ENCODE peak calls at places on chromosomes 3 and 15, in four cellular contexts. One of them, this sample, is unnamed.

GRCh38 chr3:21484323-21485154 is 266.5 kb downstream of the ZNF385D start:
- DNase-seq in PC-9: peak; percentile 44
- DNase-seq in cardiac muscle cell: peak; percentile 89
- DNase-seq in endothelial cell of umbilical vein: peak; percentile 61
- DNase-seq in this sample: no peak

GRCh38 chr3:31166249-31166885 is 271.9 kb upstream of the GADL1 start:
- DNase-seq in PC-9: peak; percentile 83
- DNase-seq in cardiac muscle cell: peak; percentile 79
- DNase-seq in endothelial cell of umbilical vein: peak; percentile 91
- DNase-seq in this sample: no peak

GRCh38 chr15:101618056-101618455 is 34.1 kb downstream of the TM2D3 start:
- DNase-seq in PC-9: no peak
- DNase-seq in cardiac muscle cell: no peak
- DNase-seq in endothelial cell of umbilical vein: no peak
- DNase-seq in this sample: no peak

GRCh38 chr15:44501768-44502366 is 35.1 kb upstream of the EIF3J start:
- DNase-seq in PC-9: no peak
- DNase-seq in cardiac muscle cell: peak; percentile 62
- DNase-seq in endothelial cell of umbilical vein: peak; percentile 50
- DNase-seq in this sample: no peak

GRCh38 chr3:14411988-14412387 is 9.6 kb downstream of the SLC6A6 start:
- DNase-seq in PC-9: no peak
- DNase-seq in cardiac muscle cell: no peak
- DNase-seq in endothelial cell of umbilical vein: no peak
- DNase-seq in this sample: no peak

GRCh38 chr3:123582315-123582714 is 2.5 kb downstream of the HACD2 start:
- DNase-seq in PC-9: peak; percentile 84
- DNase-seq in cardiac muscle cell: no peak
- DNase-seq in endothelial cell of umbilical vein: no peak
- DNase-seq in this sample: no peak

GRCh38 chr15:83290236-83290635 is 5.8 kb upstream of the BNC1 start:
- DNase-seq in PC-9: no peak
- DNase-seq in cardiac muscle cell: no peak
- DNase-seq in endothelial cell of umbilical vein: no peak
- DNase-seq in this sample: no peak

GRCh38 chr3:37348736-37349396 is 174.5 kb upstream of the LRRFIP2 start:
- DNase-seq in PC-9: no peak
- DNase-seq in cardiac muscle cell: no peak
- DNase-seq in endothelial cell of umbilical vein: no peak
- DNase-seq in this sample: no peak

GRCh38 chr3:137771401-137772230 is 7.5 kb downstream of the SOX14 start:
- DNase-seq in PC-9: no peak
- DNase-seq in cardiac muscle cell: no peak
- DNase-seq in endothelial cell of umbilical vein: no peak
- DNase-seq in this sample: no peak

GRCh38 chr3:73624363-73625123 is at the start of gene PDZRN3:
- DNase-seq in PC-9: no peak
- DNase-seq in cardiac muscle cell: peak; percentile 90
- DNase-seq in endothelial cell of umbilical vein: peak; percentile 15
- DNase-seq in this sample: peak; percentile 91

GRCh38 chr3:61452536-61452991 is 108.8 kb upstream of the PTPRG start:
- DNase-seq in PC-9: no peak
- DNase-seq in cardiac muscle cell: no peak
- DNase-seq in endothelial cell of umbilical vein: no peak
- DNase-seq in this sample: no peak

GRCh38 chr3:34016925-34017592 is 218.6 kb downstream of the PDCD6IP start:
- DNase-seq in PC-9: no peak
- DNase-seq in cardiac muscle cell: no peak
- DNase-seq in endothelial cell of umbilical vein: no peak
- DNase-seq in this sample: no peak

GRCh38 chr3:39361252-39361927 is 21.8 kb upstream of the SLC25A38 start:
- DNase-seq in PC-9: no peak
- DNase-seq in cardiac muscle cell: no peak
- DNase-seq in endothelial cell of umbilical vein: no peak
- DNase-seq in this sample: no peak

GRCh38 chr15:94287794-94288246 is 56.5 kb downstream of the MCTP2 start:
- DNase-seq in PC-9: no peak
- DNase-seq in cardiac muscle cell: no peak
- DNase-seq in endothelial cell of umbilical vein: no peak
- DNase-seq in this sample: no peak

GRCh38 chr3:129603561-129603942 is 2.9 kb downstream of the PLXND1 start:
- DNase-seq in PC-9: no peak
- DNase-seq in cardiac muscle cell: no peak
- DNase-seq in endothelial cell of umbilical vein: no peak
- DNase-seq in this sample: no peak

GRCh38 chr3:51968175-51968681 is 974 bp upstream of the PCBP4 start:
- DNase-seq in PC-9: no peak
- DNase-seq in cardiac muscle cell: peak; percentile 57
- DNase-seq in endothelial cell of umbilical vein: no peak
- DNase-seq in this sample: no peak

GRCh38 chr3:149579161-149579560 is 78.7 kb downstream of the WWTR1 start:
- DNase-seq in PC-9: no peak
- DNase-seq in cardiac muscle cell: no peak
- DNase-seq in endothelial cell of umbilical vein: no peak
- DNase-seq in this sample: no peak

GRCh38 chr3:45957606-45958005 is 14.3 kb downstream of the CXCR6 start:
- DNase-seq in PC-9: no peak
- DNase-seq in cardiac muscle cell: no peak
- DNase-seq in endothelial cell of umbilical vein: no peak
- DNase-seq in this sample: no peak

GRCh38 chr3:196726788-196727675 is 12.6 kb upstream of the PAK2 start:
- DNase-seq in PC-9: peak; percentile 86
- DNase-seq in cardiac muscle cell: peak; percentile 38
- DNase-seq in endothelial cell of umbilical vein: peak; percentile 40
- DNase-seq in this sample: no peak

GRCh38 chr3:135762188-135762853 is 203.2 kb upstream of the PPP2R3A start:
- DNase-seq in PC-9: no peak
- DNase-seq in cardiac muscle cell: no peak
- DNase-seq in endothelial cell of umbilical vein: no peak
- DNase-seq in this sample: no peak

GRCh38 chr3:112774293-112774926 is 72.3 kb downstream of the CD200R1L start:
- DNase-seq in PC-9: peak; percentile 87
- DNase-seq in cardiac muscle cell: peak; percentile 59
- DNase-seq in endothelial cell of umbilical vein: peak; percentile 28
- DNase-seq in this sample: no peak

GRCh38 chr3:12294885-12295580 is 6.2 kb downstream of the PPARG start:
- DNase-seq in PC-9: peak; percentile 75
- DNase-seq in cardiac muscle cell: peak; percentile 66
- DNase-seq in endothelial cell of umbilical vein: no peak
- DNase-seq in this sample: no peak

GRCh38 chr3:46163551-46163981 is 44.5 kb downstream of the CCR1 start:
- DNase-seq in PC-9: peak; percentile 92
- DNase-seq in cardiac muscle cell: peak; percentile 7
- DNase-seq in endothelial cell of umbilical vein: no peak
- DNase-seq in this sample: no peak

GRCh38 chr15:82792068-82792467 is 13.8 kb downstream of the FSD2 start:
- DNase-seq in PC-9: no peak
- DNase-seq in cardiac muscle cell: no peak
- DNase-seq in endothelial cell of umbilical vein: no peak
- DNase-seq in this sample: no peak

GRCh38 chr3:131526801-131527347 is 24.1 kb upstream of the MRPL3 start:
- DNase-seq in PC-9: no peak
- DNase-seq in cardiac muscle cell: peak; percentile 85
- DNase-seq in endothelial cell of umbilical vein: peak; percentile 42
- DNase-seq in this sample: peak; percentile 74

GRCh38 chr3:58564456-58565160 is 12.6 kb downstream of the FAM107A start:
- DNase-seq in PC-9: peak; percentile 63
- DNase-seq in cardiac muscle cell: peak; percentile 73
- DNase-seq in endothelial cell of umbilical vein: peak; percentile 69
- DNase-seq in this sample: peak; percentile 41

GRCh38 chr3:157311633-157312365 is 124.9 kb upstream of the PTX3 start:
- DNase-seq in PC-9: peak; percentile 43
- DNase-seq in cardiac muscle cell: peak; percentile 97
- DNase-seq in endothelial cell of umbilical vein: peak; percentile 54
- DNase-seq in this sample: no peak

GRCh38 chr15:99965376-99965775 is 232.1 kb upstream of the LYSMD4 start:
- DNase-seq in PC-9: no peak
- DNase-seq in cardiac muscle cell: no peak
- DNase-seq in endothelial cell of umbilical vein: no peak
- DNase-seq in this sample: no peak

GRCh38 chr15:68420186-68420684 is 11.7 kb downstream of the ITGA11 start:
- DNase-seq in PC-9: no peak
- DNase-seq in cardiac muscle cell: no peak
- DNase-seq in endothelial cell of umbilical vein: no peak
- DNase-seq in this sample: no peak

GRCh38 chr3:192553707-192554106 is 173.6 kb downstream of the FGF12 start:
- DNase-seq in PC-9: no peak
- DNase-seq in cardiac muscle cell: no peak
- DNase-seq in endothelial cell of umbilical vein: no peak
- DNase-seq in this sample: no peak

GRCh38 chr3:64501298-64501906 is 186.4 kb downstream of the ADAMTS9 start:
- DNase-seq in PC-9: no peak
- DNase-seq in cardiac muscle cell: no peak
- DNase-seq in endothelial cell of umbilical vein: no peak
- DNase-seq in this sample: no peak

GRCh38 chr3:188539631-188540194 is 385.8 kb downstream of the LPP start:
- DNase-seq in PC-9: no peak
- DNase-seq in cardiac muscle cell: no peak
- DNase-seq in endothelial cell of umbilical vein: no peak
- DNase-seq in this sample: no peak

GRCh38 chr15:53160092-53160704 is 370.1 kb upstream of the ONECUT1 start:
- DNase-seq in PC-9: no peak
- DNase-seq in cardiac muscle cell: no peak
- DNase-seq in endothelial cell of umbilical vein: no peak
- DNase-seq in this sample: no peak

GRCh38 chr3:168956087-168956486 is 707.4 kb downstream of the MECOM start:
- DNase-seq in PC-9: no peak
- DNase-seq in cardiac muscle cell: no peak
- DNase-seq in endothelial cell of umbilical vein: no peak
- DNase-seq in this sample: no peak

GRCh38 chr15:52068004-52068403 is 44.6 kb downstream of the BCL2L10 start:
- DNase-seq in PC-9: no peak
- DNase-seq in cardiac muscle cell: peak; percentile 33
- DNase-seq in endothelial cell of umbilical vein: no peak
- DNase-seq in this sample: no peak

GRCh38 chr3:61565569-61565968 is 4.2 kb downstream of the PTPRG start:
- DNase-seq in PC-9: no peak
- DNase-seq in cardiac muscle cell: no peak
- DNase-seq in endothelial cell of umbilical vein: no peak
- DNase-seq in this sample: no peak

GRCh38 chr15:81113204-81113657 is 20.8 kb upstream of the CFAP161 start:
- DNase-seq in PC-9: no peak
- DNase-seq in cardiac muscle cell: no peak
- DNase-seq in endothelial cell of umbilical vein: peak; percentile 53
- DNase-seq in this sample: no peak
- H3K27ac ChIP-seq in PC-9: no peak overlapping the region
- H3K27ac ChIP-seq in cardiac muscle cell: no peak overlapping the region
- H3K27ac ChIP-seq in endothelial cell of umbilical vein: no peak overlapping the region
- H3K27ac ChIP-seq in this sample: no peak overlapping the region

GRCh38 chr3:182735672-182736071 is 57.6 kb upstream of the ATP11B start:
- DNase-seq in PC-9: no peak
- DNase-seq in cardiac muscle cell: peak; percentile 58
- DNase-seq in endothelial cell of umbilical vein: peak; percentile 79
- DNase-seq in this sample: no peak

GRCh38 chr3:182741214-182741613 is 52.1 kb upstream of the ATP11B start:
- DNase-seq in PC-9: no peak
- DNase-seq in cardiac muscle cell: no peak
- DNase-seq in endothelial cell of umbilical vein: no peak
- DNase-seq in this sample: no peak

GRCh38 chr3:182740710-182741109 is 52.6 kb upstream of the ATP11B start:
- DNase-seq in PC-9: peak; percentile 96
- DNase-seq in cardiac muscle cell: no peak
- DNase-seq in endothelial cell of umbilical vein: no peak
- DNase-seq in this sample: no peak

GRCh38 chr3:182738583-182739514 is 54.5 kb upstream of the ATP11B start:
- DNase-seq in PC-9: peak; percentile 100
- DNase-seq in cardiac muscle cell: no peak
- DNase-seq in endothelial cell of umbilical vein: no peak
- DNase-seq in this sample: no peak

GRCh38 chr3:182739619-182740018 is 53.7 kb upstream of the ATP11B start:
- DNase-seq in PC-9: peak; percentile 71
- DNase-seq in cardiac muscle cell: peak; percentile 49
- DNase-seq in endothelial cell of umbilical vein: no peak
- DNase-seq in this sample: no peak
- H3K4me3 ChIP-seq in PC-9: peak overlapping the region; percentile 47
- H3K4me3 ChIP-seq in cardiac muscle cell: no peak overlapping the region
- H3K4me3 ChIP-seq in endothelial cell of umbilical vein: no peak overlapping the region
- H3K4me3 ChIP-seq in this sample: no peak overlapping the region

DNA sequence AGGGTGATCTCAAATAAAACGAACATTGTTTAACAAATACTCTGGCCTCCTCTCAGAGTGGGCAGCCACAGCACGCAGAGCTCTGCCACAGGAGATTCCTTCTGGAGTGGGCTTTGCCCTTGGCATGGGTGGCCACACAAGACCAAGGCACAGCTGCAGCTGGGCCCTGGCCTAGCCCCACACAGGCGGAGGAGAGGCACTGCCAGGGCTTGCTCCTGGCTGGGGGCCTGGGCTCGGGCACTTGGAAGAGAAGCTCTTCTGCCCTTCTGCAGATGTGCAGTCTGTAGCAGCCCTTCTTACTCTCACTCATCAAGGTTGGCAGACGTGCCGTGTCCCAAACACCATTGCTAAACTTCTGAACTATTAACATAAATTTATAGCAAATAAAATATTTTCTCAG is 67.2 kb downstream of the CRTC3 start:
- DNase-seq in PC-9: no peak
- DNase-seq in cardiac muscle cell: no peak
- DNase-seq in endothelial cell of umbilical vein: no peak
- DNase-seq in this sample: no peak
- H3K27ac ChIP-seq in PC-9: no peak overlapping the region
- H3K27ac ChIP-seq in cardiac muscle cell: no peak overlapping the region
- H3K27ac ChIP-seq in endothelial cell of umbilical vein: no peak overlapping the region
- H3K27ac ChIP-seq in this sample: no peak overlapping the region

GRCh38 chr3:536417-536813 is 339.9 kb downstream of the CHL1 start:
- DNase-seq in PC-9: no peak
- DNase-seq in cardiac muscle cell: no peak
- DNase-seq in endothelial cell of umbilical vein: no peak
- DNase-seq in this sample: no peak
- H3K4me3 ChIP-seq in PC-9: no peak overlapping the region
- H3K4me3 ChIP-seq in cardiac muscle cell: peak overlapping the region; percentile 21
- H3K4me3 ChIP-seq in endothelial cell of umbilical vein: no peak overlapping the region
- H3K4me3 ChIP-seq in this sample: peak overlapping the region; percentile 52

DNA sequence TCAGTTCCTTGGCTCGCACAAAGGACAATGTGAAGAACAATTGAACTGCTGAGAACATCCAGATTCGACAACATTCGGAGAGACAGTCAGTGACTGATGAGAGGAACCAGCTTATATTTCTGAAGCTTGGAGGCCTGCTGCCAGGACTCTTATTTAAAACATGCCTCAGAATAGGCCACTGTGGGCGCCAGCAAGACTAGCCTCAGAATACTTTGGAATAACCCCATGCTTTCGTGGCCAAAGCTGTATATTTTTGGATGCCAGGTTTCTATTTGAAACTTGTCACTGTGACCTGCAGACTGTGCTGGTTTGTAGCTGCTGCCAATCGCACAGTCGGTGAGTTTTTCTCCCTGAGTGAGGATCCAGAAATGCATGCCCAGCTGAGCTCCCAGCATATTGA is 129.9 kb upstream of the UBE3A start:
- DNase-seq in PC-9: no peak
- DNase-seq in cardiac muscle cell: no peak
- DNase-seq in endothelial cell of umbilical vein: no peak
- DNase-seq in this sample: no peak
- H3K27ac ChIP-seq in PC-9: no peak overlapping the region
- H3K27ac ChIP-seq in cardiac muscle cell: no peak overlapping the region
- H3K27ac ChIP-seq in endothelial cell of umbilical vein: no peak overlapping the region
- H3K27ac ChIP-seq in this sample: no peak overlapping the region

This sample was measured in kidney.